ENCODE peak calls at places on chromosomes 6 and 20, in four cellular contexts. One of them, this sample, is unnamed.

GRCh38 chr20:57594092-57594911 is 25.9 kb downstream of the ZBP1 start:
- DNase-seq in AG09319: no peak
- DNase-seq in H9: peak
- DNase-seq in nephron progenitor cell: peak
- DNase-seq in this sample: no peak

GRCh38 chr6:160030103-160030502 is 61.2 kb downstream of the IGF2R start:
- DNase-seq in AG09319: peak
- DNase-seq in nephron progenitor cell: peak
- DNase-seq in H9: no peak
- DNase-seq in this sample: peak

GRCh38 chr6:36599791-36600209 is 5.6 kb downstream of the SRSF3 start:
- DNase-seq in AG09319: no peak
- DNase-seq in H9: peak
- DNase-seq in nephron progenitor cell: peak
- DNase-seq in this sample: no peak

GRCh38 chr20:46709459-46710148 is at the start of gene SLC2A10:
- DNase-seq in nephron progenitor cell: peak
- DNase-seq in H9: peak
- DNase-seq in AG09319: no peak
- DNase-seq in this sample: peak

GRCh38 chr6:56652994-56653393 is 10.3 kb upstream of the DST start:
- DNase-seq in nephron progenitor cell: no peak
- DNase-seq in H9: no peak
- DNase-seq in AG09319: no peak
- DNase-seq in this sample: peak

GRCh38 chr6:44217332-44218143 is 812 bp downstream of the MYMX start:
- DNase-seq in H9: peak
- DNase-seq in nephron progenitor cell: peak
- DNase-seq in AG09319: no peak
- DNase-seq in this sample: no peak

GRCh38 chr6:36268478-36269248 is 1.2 kb upstream of the PNPLA1 start:
- DNase-seq in AG09319: no peak
- DNase-seq in nephron progenitor cell: no peak
- DNase-seq in H9: no peak
- DNase-seq in this sample: no peak

GRCh38 chr6:132931313-132931712 is 116.9 kb downstream of the RPS12 start:
- DNase-seq in nephron progenitor cell: no peak
- DNase-seq in H9: no peak
- DNase-seq in AG09319: no peak
- DNase-seq in this sample: no peak

GRCh38 chr6:7047966-7048365 is 59.8 kb upstream of the RREB1 start:
- DNase-seq in nephron progenitor cell: no peak
- DNase-seq in H9: no peak
- DNase-seq in AG09319: no peak
- DNase-seq in this sample: no peak

GRCh38 chr20:3223937-3224680 is 14.8 kb downstream of the ITPA start:
- DNase-seq in nephron progenitor cell: no peak
- DNase-seq in H9: no peak
- DNase-seq in AG09319: no peak
- DNase-seq in this sample: no peak

GRCh38 chr6:142440603-142441293 is 138.9 kb downstream of the ADGRG6 start:
- DNase-seq in H9: peak
- DNase-seq in nephron progenitor cell: no peak
- DNase-seq in AG09319: no peak
- DNase-seq in this sample: no peak

GRCh38 chr6:79574636-79575035 is 37.4 kb upstream of the LCA5 start:
- DNase-seq in H9: peak
- DNase-seq in AG09319: no peak
- DNase-seq in nephron progenitor cell: no peak
- DNase-seq in this sample: peak

GRCh38 chr20:61499859-61500258 is 247.8 kb downstream of the CDH4 start:
- DNase-seq in H9: no peak
- DNase-seq in AG09319: no peak
- DNase-seq in nephron progenitor cell: peak
- DNase-seq in this sample: no peak

GRCh38 chr6:157459327-157459726 is 78.3 kb downstream of the ZDHHC14 start:
- DNase-seq in AG09319: no peak
- DNase-seq in H9: no peak
- DNase-seq in nephron progenitor cell: no peak
- DNase-seq in this sample: no peak

GRCh38 chr6:106790935-106791334 is 161.6 kb downstream of the QRSL1 start:
- DNase-seq in nephron progenitor cell: no peak
- DNase-seq in AG09319: no peak
- DNase-seq in H9: no peak
- DNase-seq in this sample: no peak

GRCh38 chr6:81169166-81169565 is 583.3 kb downstream of the TENT5A start:
- DNase-seq in nephron progenitor cell: no peak
- DNase-seq in H9: no peak
- DNase-seq in AG09319: no peak
- DNase-seq in this sample: peak

GRCh38 chr6:73514746-73515110 is 6.1 kb downstream of the EEF1A1 start:
- DNase-seq in AG09319: no peak
- DNase-seq in nephron progenitor cell: no peak
- DNase-seq in H9: peak
- DNase-seq in this sample: no peak

GRCh38 chr6:14023855-14024254 is 93.7 kb upstream of the CD83 start:
- DNase-seq in AG09319: no peak
- DNase-seq in H9: no peak
- DNase-seq in nephron progenitor cell: no peak
- DNase-seq in this sample: no peak

GRCh38 chr6:89260832-89261231 is 43.7 kb upstream of the GABRR1 start:
- DNase-seq in AG09319: no peak
- DNase-seq in nephron progenitor cell: no peak
- DNase-seq in H9: no peak
- DNase-seq in this sample: no peak

GRCh38 chr6:86148586-86148985 is 505.9 kb upstream of the SYNCRIP start:
- DNase-seq in nephron progenitor cell: no peak
- DNase-seq in AG09319: no peak
- DNase-seq in H9: no peak
- DNase-seq in this sample: no peak

GRCh38 chr6:14422917-14423316 is 305.3 kb downstream of the CD83 start:
- DNase-seq in H9: no peak
- DNase-seq in AG09319: no peak
- DNase-seq in nephron progenitor cell: no peak
- DNase-seq in this sample: no peak

This sample was measured in GM04504.